ENCODE peak calls at places on chromosomes 1 and 21, in ten cellular contexts. Z, F, L, H, S, I, J, N, T and V are unnamed samples.

GRCh38 chr21:41752231-41752681 is 14.6 kb downstream of the RIPK4 start:
- ATAC-seq in Z (no peak), F (no peak), L (no peak), H (peak; percentile 28), S (no peak), I (no peak), J (no peak), N (no peak), T (peak; percentile 11), V (no peak)

GRCh38 chr1:1233567-1233892 is 1.5 kb downstream of the B3GALT6 start:
- ATAC-seq in Z (no peak), F (no peak), L (no peak), H (no peak), S (no peak), I (no peak), J (no peak), N (no peak), T (no peak), V (no peak)

GRCh38 chr1:89556716-89557442 is 32.2 kb downstream of the LRRC8B start:
- ATAC-seq in Z (no peak), F (peak; percentile 64), L (peak; percentile 60), H (no peak), S (peak; percentile 33), I (no peak), J (no peak), N (no peak), T (peak; percentile 19), V (peak; percentile 46)

GRCh38 chr1:31708324-31708723 is 4.5 kb upstream of the COL16A1 start:
- ATAC-seq in Z (no peak), F (no peak), L (no peak), H (no peak), S (no peak), I (no peak), J (no peak), N (no peak), T (no peak), V (no peak)

GRCh38 chr1:54284781-54285563 is 85.0 kb downstream of the MRPL37 start:
- ATAC-seq in Z (peak; percentile 62), F (no peak), L (no peak), H (no peak), S (no peak), I (peak; percentile 72), J (no peak), N (no peak), T (no peak), V (no peak)

GRCh38 chr1:198497326-198498220 is 42.9 kb downstream of the ATP6V1G3 start:
- ATAC-seq in Z (no peak), F (peak; percentile 31), L (peak; percentile 64), H (no peak), S (no peak), I (no peak), J (peak; percentile 55), N (peak; percentile 31), T (peak; percentile 71), V (no peak)

GRCh38 chr1:206700445-206701036 is 15.8 kb downstream of the MAPKAPK2 start:
- ATAC-seq in Z (no peak), F (peak; percentile 17), L (peak; percentile 21), H (peak; percentile 52), S (no peak), I (no peak), J (no peak), N (no peak), T (no peak), V (no peak)

GRCh38 chr21:45319461-45320211 is 31.9 kb upstream of the POFUT2 start:
- ATAC-seq in Z (no peak), F (peak; percentile 75), L (peak; percentile 42), H (no peak), S (peak; percentile 62), I (no peak), J (peak; percentile 15), N (peak; percentile 65), T (peak; percentile 49), V (peak; percentile 76)

GRCh38 chr1:220990417-220991337 is 111.4 kb downstream of the HLX start:
- ATAC-seq in Z (no peak), F (no peak), L (no peak), H (no peak), S (no peak), I (no peak), J (peak; percentile 69), N (no peak), T (no peak), V (peak; percentile 31)

GRCh38 chr1:40628903-40629292 is 36.6 kb downstream of the RIMS3 start:
- ATAC-seq in Z (no peak), F (no peak), L (no peak), H (no peak), S (no peak), I (no peak), J (no peak), N (no peak), T (no peak), V (no peak)

GRCh38 chr21:36429672-36430546 is 44.7 kb downstream of the CHAF1B start:
- ATAC-seq in Z (peak; percentile 90), F (peak; percentile 93), L (peak; percentile 93), H (peak; percentile 84), S (peak; percentile 85), I (peak; percentile 89), J (peak; percentile 99), N (peak; percentile 91), T (peak; percentile 90), V (peak; percentile 97)

GRCh38 chr1:177784394-177784793 is 185.5 kb downstream of the SEC16B start:
- ATAC-seq in Z (no peak), F (no peak), L (no peak), H (no peak), S (no peak), I (no peak), J (no peak), N (peak; percentile 19), T (no peak), V (no peak)

GRCh38 chr21:42496120-42496838 is at the start of gene RSPH1:
- ATAC-seq in Z (peak; percentile 96), F (peak; percentile 100), L (peak; percentile 99), H (peak; percentile 98), S (peak; percentile 100), I (peak; percentile 95), J (peak; percentile 100), N (peak; percentile 99), T (peak; percentile 99), V (peak; percentile 99)

GRCh38 chr1:22801347-22801746 is 90.7 kb downstream of the EPHB2 start:
- ATAC-seq in Z (no peak), F (no peak), L (no peak), H (no peak), S (no peak), I (no peak), J (no peak), N (no peak), T (no peak), V (no peak)